ENCODE peak calls at places on chromosomes 2 and 18, in seven cellular contexts. W is Ammon's horn; F is effector CD4-positive, alpha-beta T cell; O is lower leg skin; N is MCF 10A; K is activated naive CD8-positive, alpha-beta T cell treated with anti-CD3 and anti-CD28 coated beads for 36 hours; M is GM19239. V is an unnamed sample.

GRCh38 chr2:62292190-62292589 is 96.3 kb downstream of the B3GNT2 start:
- DNase-seq in O (no peak), M (no peak), W (peak), K (no peak), F (no peak), N (peak), V (no peak)

GRCh38 chr2:222973237-222973636 is 78.8 kb upstream of the KCNE4 start:
- DNase-seq in N (no peak), W (no peak), M (no peak), O (no peak), F (no peak), K (no peak), V (no peak)

GRCh38 chr2:25201794-25202193 is 33.4 kb upstream of the POMC start:
- DNase-seq in F (no peak), O (no peak), K (no peak), N (no peak), W (no peak), M (no peak), V (no peak)

GRCh38 chr2:168152902-168153301 is 94.5 kb downstream of the STK39 start:
- DNase-seq in F (no peak), M (no peak), O (no peak), K (no peak), N (no peak), W (no peak), V (no peak)

GRCh38 chr18:31819106-31819924 is 58.6 kb upstream of the SLC25A52 start:
- DNase-seq in O (no peak), N (peak), F (no peak), K (no peak), W (peak), M (no peak), V (peak)

GRCh38 chr2:33496150-33496549 is 19.7 kb downstream of the RASGRP3 start:
- DNase-seq in W (no peak), N (no peak), K (no peak), O (no peak), F (no peak), M (no peak), V (no peak)

GRCh38 chr2:45707034-45707433 is 55.6 kb downstream of the PRKCE start:
- DNase-seq in K (no peak), O (no peak), W (no peak), F (no peak), M (no peak), N (no peak), V (no peak)

GRCh38 chr18:69102959-69103358 is 297.7 kb upstream of the DOK6 start:
- DNase-seq in F (no peak), M (no peak), N (peak), K (no peak), W (peak), O (no peak), V (no peak)

GRCh38 chr2:208399201-208399600 is 7.4 kb upstream of the PTH2R start:
- DNase-seq in N (no peak), O (no peak), M (no peak), F (no peak), W (no peak), K (no peak), V (no peak)

GRCh38 chr2:119746836-119747235 is 12.9 kb upstream of the PTPN4 start:
- DNase-seq in M (no peak), O (no peak), W (no peak), K (no peak), N (peak), F (no peak), V (no peak)

GRCh38 chr2:155528034-155528433 is 804.5 kb downstream of the NR4A2 start:
- DNase-seq in W (no peak), K (no peak), N (no peak), O (no peak), M (no peak), F (no peak), V (no peak)

GRCh38 chr18:8426401-8426800 is 182.8 kb upstream of the RAB12 start:
- DNase-seq in K (peak), N (no peak), W (no peak), O (no peak), M (no peak), F (no peak), V (no peak)

GRCh38 chr2:233450854-233451575 is 96.7 kb downstream of the DGKD start:
- DNase-seq in K (no peak), F (no peak), W (no peak), N (no peak), O (no peak), M (no peak), V (no peak)

GRCh38 chr18:26085056-26085455 is 5.4 kb downstream of the SS18 start:
- DNase-seq in W (no peak), M (no peak), N (no peak), O (no peak), K (no peak), F (no peak), V (no peak)

GRCh38 chr2:216622526-216622925 is 10.7 kb upstream of the IGFBP2 start:
- DNase-seq in W (no peak), K (no peak), N (no peak), F (no peak), O (no peak), M (no peak), V (no peak)

GRCh38 chr2:38233231-38233983 is 143.7 kb downstream of the ATL2 start:
- DNase-seq in W (no peak), M (no peak), N (peak), O (peak), K (no peak), F (no peak), V (no peak)

GRCh38 chr2:47654790-47655562 is 128.0 kb upstream of the MSH6 start:
- DNase-seq in F (no peak), K (no peak), N (peak), O (no peak), W (no peak), M (peak), V (no peak)

GRCh38 chr2:157488877-157489276 is 45.0 kb upstream of the CYTIP start:
- DNase-seq in W (no peak), N (peak), O (no peak), K (no peak), F (no peak), M (no peak), V (no peak)

GRCh38 chr2:176388886-176389285 is 119.6 kb downstream of the MTX2 start:
- DNase-seq in N (peak), W (no peak), M (no peak), O (no peak), F (no peak), K (no peak), V (no peak)

GRCh38 chr2:37619230-37619956 is 52.0 kb downstream of the CDC42EP3 start:
- DNase-seq in W (no peak), F (no peak), K (no peak), M (no peak), N (no peak), O (no peak), V (no peak)

GRCh38 chr2:198930170-198930569 is 527.6 kb downstream of the SATB2 start:
- DNase-seq in K (no peak), O (no peak), F (no peak), M (no peak), W (no peak), N (peak), V (no peak)

GRCh38 chr2:236785611-236786057 is 216.0 kb downstream of the ACKR3 start:
- DNase-seq in N (no peak), F (no peak), K (no peak), M (no peak), O (no peak), W (no peak), V (no peak)

GRCh38 chr2:111663471-111663951 is 220.5 kb downstream of the ANAPC1 start:
- DNase-seq in F (no peak), W (no peak), O (peak), K (no peak), N (peak), M (no peak), V (no peak)

GRCh38 chr2:191391171-191391570 is 146.0 kb downstream of the MYO1B start:
- DNase-seq in M (no peak), W (no peak), N (no peak), K (no peak), F (no peak), O (no peak), V (no peak)

V was measured in midbrain.